ENCODE peak calls at places on chromosomes 12 and 14, in seven cellular contexts. O is prostate gland; L is neural progenitor cell; Q is CD8-positive, alpha-beta T cell; F is A549; V is BE2C; C is epithelial cell of esophagus. B is an unnamed sample.

GRCh38 chr12:12004524-12004923 is 66.2 kb upstream of the BCL2L14 start:
- DNase-seq in O (no peak), L (no peak), Q (no peak), F (no peak), V (no peak), C (no peak), B (no peak)

GRCh38 chr12:920676-921075 is 28.8 kb downstream of the RAD52 start:
- DNase-seq in O (no peak), L (no peak), Q (no peak), F (no peak), V (no peak), C (peak; percentile 61), B (no peak)

GRCh38 chr12:26699237-26699636 is 133.8 kb downstream of the ITPR2 start:
- DNase-seq in O (no peak), L (no peak), Q (no peak), F (no peak), V (no peak), C (peak; percentile 62), B (no peak)

GRCh38 chr12:110343114-110343513 is 60.4 kb downstream of the ANAPC7 start:
- DNase-seq in O (no peak), L (no peak), Q (no peak), F (no peak), V (no peak), C (no peak), B (peak; percentile 39)

GRCh38 chr14:72451081-72451972 is 442.6 kb downstream of the DPF3 start:
- DNase-seq in O (no peak), L (peak; percentile 33), Q (no peak), F (no peak), V (peak; percentile 19), C (peak; percentile 23), B (peak; percentile 38)

GRCh38 chr14:68464716-68465115 is 328.2 kb downstream of the ZFP36L1 start:
- DNase-seq in O (no peak), L (no peak), Q (no peak), F (peak; percentile 76), V (no peak), C (peak; percentile 80), B (no peak)

GRCh38 chr12:130423991-130424857 is 86.5 kb downstream of the PIWIL1 start:
- DNase-seq in O (no peak), L (no peak), Q (no peak), F (no peak), V (no peak), C (no peak), B (no peak)

GRCh38 chr12:51415931-51416330 is 8.7 kb upstream of the SLC4A8 start:
- DNase-seq in O (no peak), L (no peak), Q (no peak), F (no peak), V (no peak), C (peak; percentile 71), B (no peak)

GRCh38 chr12:19190292-19191031 is 60.9 kb downstream of the PLEKHA5 start:
- DNase-seq in O (no peak), L (no peak), Q (no peak), F (no peak), V (no peak), C (peak; percentile 68), B (no peak)

GRCh38 chr14:91417134-91417982 is at the start of gene CCDC88C:
- DNase-seq in O (peak; percentile 66), L (peak; percentile 93), Q (peak; percentile 48), F (peak; percentile 66), V (peak; percentile 70), C (peak; percentile 77), B (peak; percentile 73)

GRCh38 chr14:55604900-55605418 is 25.0 kb downstream of the KTN1 start:
- DNase-seq in O (no peak), L (no peak), Q (no peak), F (no peak), V (no peak), C (no peak), B (no peak)

GRCh38 chr14:24092110-24092959 is 1.8 kb upstream of the PCK2 start:
- DNase-seq in O (no peak), L (no peak), Q (no peak), F (no peak), V (no peak), C (no peak), B (no peak)

GRCh38 chr12:104456950-104457745 is 400 bp downstream of the CHST11 start:
- DNase-seq in O (peak; percentile 77), L (peak; percentile 79), Q (no peak), F (peak; percentile 89), V (peak; percentile 74), C (peak; percentile 75), B (peak; percentile 61)

GRCh38 chr14:55328317-55328716 is 57.1 kb downstream of the FBXO34 start:
- DNase-seq in O (no peak), L (no peak), Q (no peak), F (no peak), V (no peak), C (peak; percentile 37), B (no peak)

GRCh38 chr14:82075566-82075965 is 541.9 kb upstream of the SEL1L start:
- DNase-seq in O (peak; percentile 13), L (peak; percentile 89), Q (no peak), F (no peak), V (no peak), C (peak; percentile 62), B (no peak)

GRCh38 chr12:14416658-14417057 is 51.2 kb downstream of the ATF7IP start:
- DNase-seq in O (no peak), L (peak; percentile 55), Q (no peak), F (no peak), V (peak; percentile 22), C (peak; percentile 76), B (no peak)

GRCh38 chr12:18861287-18861858 is 123.5 kb downstream of the CAPZA3 start:
- DNase-seq in O (no peak), L (no peak), Q (no peak), F (no peak), V (no peak), C (peak; percentile 61), B (no peak)

GRCh38 chr14:89540009-89540829 is 123.2 kb upstream of the FOXN3 start:
- DNase-seq in O (no peak), L (no peak), Q (no peak), F (no peak), V (no peak), C (no peak), B (no peak)

GRCh38 chr14:77409131-77409533 is 14.2 kb downstream of the NOXRED1 start:
- DNase-seq in O (no peak), L (peak; percentile 17), Q (no peak), F (no peak), V (peak; percentile 22), C (peak; percentile 37), B (no peak)

GRCh38 chr12:132415456-132416120 is 74.4 kb upstream of the FBRSL1 start:
- DNase-seq in O (no peak), L (no peak), Q (no peak), F (no peak), V (no peak), C (no peak), B (no peak)

GRCh38 chr12:132413931-132414588 is 75.9 kb upstream of the FBRSL1 start:
- DNase-seq in O (no peak), L (peak; percentile 69), Q (no peak), F (no peak), V (peak; percentile 56), C (no peak), B (peak; percentile 79)

GRCh38 chr12:132416121-132416673 is 73.8 kb upstream of the FBRSL1 start:
- DNase-seq in O (no peak), L (no peak), Q (no peak), F (no peak), V (no peak), C (no peak), B (no peak)

GRCh38 chr12:132416827-132417226 is 73.1 kb upstream of the FBRSL1 start:
- DNase-seq in O (no peak), L (no peak), Q (no peak), F (no peak), V (no peak), C (no peak), B (no peak)

DNA sequence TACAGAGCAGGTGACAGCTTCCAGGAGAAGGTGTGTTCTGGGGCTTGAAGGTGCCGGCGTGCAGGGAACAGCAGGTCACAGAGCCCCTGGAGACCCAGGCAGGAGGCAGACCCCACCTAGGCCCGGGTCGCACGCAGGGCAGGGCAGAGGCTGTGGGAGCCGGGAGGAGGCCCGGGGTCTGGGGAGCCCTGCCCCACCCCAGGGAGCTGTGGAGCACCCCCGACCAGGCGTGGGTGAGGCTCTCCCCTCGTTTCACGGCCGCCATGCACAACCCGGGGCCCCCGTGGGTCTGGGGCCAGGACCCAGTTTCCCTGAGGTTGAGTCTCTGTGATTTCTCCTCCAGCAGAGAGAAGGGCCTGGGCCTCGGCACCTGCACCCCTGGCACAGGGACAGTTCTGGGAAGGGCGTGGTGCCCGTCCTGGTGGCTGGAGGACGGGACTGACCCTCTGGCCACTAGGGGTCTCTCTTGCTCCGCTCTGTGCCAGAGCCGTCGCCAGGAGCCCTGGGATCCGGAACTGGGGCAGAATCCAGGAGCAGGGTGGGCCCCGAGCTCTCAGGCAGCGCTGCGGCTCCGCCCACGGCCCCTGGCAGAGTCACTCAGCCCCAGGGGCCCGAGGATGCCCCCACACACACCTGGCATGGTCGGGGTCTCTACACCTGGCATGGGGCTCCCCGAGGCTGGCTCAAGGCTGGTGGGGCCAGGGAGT is 75.2 kb upstream of the FBRSL1 start:
- DNase-seq in O (peak; percentile 72), L (peak; percentile 91), Q (peak; percentile 47), F (peak; percentile 88), V (peak; percentile 91), C (peak; percentile 74), B (peak; percentile 89)
- TF ChIP-seq CTCF in O (peak; percentile 74), L (peak; percentile 90), Q (peak; percentile 72), F (peak; percentile 94), V (peak; percentile 93), C (peak; percentile 84), B (peak; percentile 81)

GRCh38 chr14:94395306-94395899 is 7.0 kb upstream of the SERPINA1 start:
- DNase-seq in O (no peak), L (no peak), Q (no peak), F (no peak), V (no peak), C (no peak), B (no peak)
- TF ChIP-seq CTCF in O (no peak), L (no peak), Q (no peak), F (no peak), V (no peak), C (no peak), B (no peak)

DNA sequence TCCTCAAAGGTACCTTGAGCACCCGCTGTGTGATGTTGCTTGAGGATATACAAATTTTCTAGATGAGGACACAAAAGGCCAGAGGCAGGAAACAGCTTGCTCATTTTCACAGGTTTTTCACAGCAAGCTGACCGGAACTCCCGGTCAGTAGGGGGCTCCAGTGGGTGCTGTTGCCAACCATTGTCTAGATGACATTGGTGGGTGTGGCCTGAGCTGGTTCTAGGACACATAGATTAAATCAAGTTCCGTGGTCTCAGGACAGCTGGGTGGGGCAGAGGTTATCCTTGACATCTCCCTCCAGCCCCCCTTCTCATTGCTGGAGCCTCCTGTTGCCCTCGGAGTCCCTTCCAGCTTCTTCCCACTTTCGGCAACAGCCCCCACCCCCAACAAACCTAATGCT is 153.6 kb upstream of the FKBP4 start:
- DNase-seq in O (no peak), L (peak; percentile 56), Q (no peak), F (peak; percentile 43), V (no peak), C (no peak), B (peak; percentile 43)
- TF ChIP-seq CTCF in O (no peak), L (peak; percentile 51), Q (no peak), F (peak; percentile 19), V (no peak), C (no peak), B (peak; percentile 15)

DNA sequence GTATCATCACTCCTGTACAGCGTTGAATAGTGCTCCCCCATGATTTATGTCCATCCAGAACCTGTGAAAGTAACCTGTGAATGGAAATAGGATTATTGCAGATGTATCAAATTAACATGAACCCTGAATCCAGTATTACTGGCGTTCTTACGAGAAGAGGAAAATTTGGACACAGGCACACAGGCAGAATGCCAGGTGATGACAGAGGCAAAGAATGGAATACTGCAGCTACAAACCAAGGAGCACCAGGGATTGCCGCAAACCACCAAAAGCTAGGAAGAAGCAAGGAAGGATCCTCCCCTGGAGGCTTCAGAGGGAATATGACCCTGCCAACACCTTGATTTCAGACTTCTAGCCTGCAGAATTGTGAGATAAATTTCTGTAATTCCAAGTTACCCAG is 113.5 kb upstream of the EGLN3 start:
- DNase-seq in O (peak; percentile 17), L (no peak), Q (no peak), F (no peak), V (no peak), C (peak; percentile 67), B (no peak)
- TF ChIP-seq CTCF in O (no peak), L (no peak), Q (no peak), F (no peak), V (no peak), C (no peak), B (no peak)